ENCODE peak calls at places on chromosome 3, in seven cellular contexts. P is fibroblast of lung, G is endothelial cell, X is HTR-8/SVneo, S is NCI-H774, I is HT-29, K is HEK293T. Y is an unnamed sample.
A peak's percentile ranks its signal among the peaks of the same experiment; 100 is the strongest.

GRCh38 chr3:36362216-36362615 is 18.1 kb upstream of the STAC start:
- DNase-seq in P (no peak), G (no peak), X (no peak), S (no peak), I (no peak), K (no peak), Y (no peak)

GRCh38 chr3:190972840-190973270 is 110.4 kb upstream of the GMNC start:
- DNase-seq in P (peak; percentile 5), G (no peak), X (no peak), S (no peak), I (no peak), K (peak; percentile 32), Y (no peak)

GRCh38 chr3:160448845-160449659 is 534 bp downstream of the TRIM59 start:
- DNase-seq in P (peak; percentile 67), G (no peak), X (no peak), S (peak; percentile 42), I (no peak), K (no peak), Y (no peak)

GRCh38 chr3:156233875-156234274 is 113.5 kb downstream of the KCNAB1 start:
- DNase-seq in P (no peak), G (no peak), X (peak; percentile 8), S (no peak), I (no peak), K (no peak), Y (no peak)

GRCh38 chr3:149536429-149536828 is 61.9 kb downstream of the TM4SF4 start:
- DNase-seq in P (peak; percentile 39), G (no peak), X (no peak), S (peak; percentile 55), I (no peak), K (no peak), Y (no peak)

GRCh38 chr3:50295553-50296166 is 3.4 kb upstream of the IFRD2 start:
- DNase-seq in P (no peak), G (no peak), X (no peak), S (no peak), I (no peak), K (no peak), Y (no peak)

GRCh38 chr3:172171396-172172075 is 132.2 kb downstream of the FNDC3B start:
- DNase-seq in P (no peak), G (no peak), X (no peak), S (no peak), I (no peak), K (no peak), Y (no peak)

GRCh38 chr3:34382859-34383258 is 584.4 kb downstream of the PDCD6IP start:
- DNase-seq in P (no peak), G (no peak), X (no peak), S (peak; percentile 44), I (no peak), K (no peak), Y (no peak)

GRCh38 chr3:45549961-45550360 is 44.6 kb upstream of the LIMD1 start:
- DNase-seq in P (no peak), G (no peak), X (no peak), S (no peak), I (no peak), K (no peak), Y (no peak)

GRCh38 chr3:30655187-30655812 is 48.9 kb downstream of the TGFBR2 start:
- DNase-seq in P (no peak), G (no peak), X (no peak), S (no peak), I (no peak), K (no peak), Y (no peak)

GRCh38 chr3:65545429-65545828 is 493.3 kb downstream of the MAGI1 start:
- DNase-seq in P (peak; percentile 51), G (no peak), X (no peak), S (no peak), I (no peak), K (no peak), Y (no peak)

GRCh38 chr3:184354121-184354728 is 7.2 kb downstream of the CLCN2 start:
- DNase-seq in P (peak; percentile 35), G (peak; percentile 74), X (no peak), S (no peak), I (peak; percentile 56), K (peak; percentile 62), Y (no peak)

GRCh38 chr3:10253731-10254130 is 5.5 kb downstream of the TATDN2 start:
- DNase-seq in P (no peak), G (no peak), X (no peak), S (no peak), I (no peak), K (no peak), Y (no peak)

GRCh38 chr3:127777861-127778711 is 44.2 kb downstream of the MGLL start:
- DNase-seq in P (no peak), G (no peak), X (no peak), S (no peak), I (no peak), K (no peak), Y (no peak)

GRCh38 chr3:194572944-194573491 is 60.2 kb downstream of the TMEM44 start:
- DNase-seq in P (no peak), G (no peak), X (no peak), S (no peak), I (no peak), K (no peak), Y (no peak)

GRCh38 chr3:160885791-160886286 is 129.8 kb downstream of the PPM1L start:
- DNase-seq in P (peak; percentile 92), G (no peak), X (no peak), S (no peak), I (no peak), K (peak; percentile 49), Y (peak; percentile 75)

GRCh38 chr3:129576514-129577345 is 29.7 kb downstream of the PLXND1 start:
- DNase-seq in P (no peak), G (no peak), X (no peak), S (peak; percentile 70), I (peak; percentile 42), K (no peak), Y (no peak)

GRCh38 chr3:42507751-42508335 is 5.4 kb downstream of the VIPR1 start:
- DNase-seq in P (no peak), G (no peak), X (no peak), S (no peak), I (no peak), K (no peak), Y (no peak)

GRCh38 chr3:8186213-8186612 is 315.4 kb upstream of the LMCD1 start:
- DNase-seq in P (no peak), G (no peak), X (no peak), S (no peak), I (no peak), K (no peak), Y (no peak)

GRCh38 chr3:144107923-144108322 is 136.3 kb downstream of the DIPK2A start:
- DNase-seq in P (no peak), G (no peak), X (no peak), S (peak; percentile 15), I (no peak), K (no peak), Y (no peak)

GRCh38 chr3:196431193-196432136 is 762 bp downstream of the UBXN7 start:
- DNase-seq in P (peak; percentile 66), G (peak; percentile 36), X (peak; percentile 54), S (no peak), I (peak; percentile 45), K (peak; percentile 23), Y (peak; percentile 26)

GRCh38 chr3:128585974-128586373 is 64.6 kb downstream of the RPN1 start:
- DNase-seq in P (peak; percentile 17), G (no peak), X (no peak), S (no peak), I (peak; percentile 54), K (no peak), Y (no peak)

GRCh38 chr3:157493627-157494550 is 9.3 kb downstream of the VEPH1 start:
- DNase-seq in P (peak; percentile 85), G (no peak), X (no peak), S (peak; percentile 18), I (peak; percentile 72), K (peak; percentile 17), Y (no peak)

GRCh38 chr3:161567962-161568361 is 71.4 kb downstream of the OTOL1 start:
- DNase-seq in P (peak; percentile 64), G (no peak), X (no peak), S (no peak), I (no peak), K (no peak), Y (no peak)

GRCh38 chr3:109224333-109224732 is 87.8 kb downstream of the C3orf85 start:
- DNase-seq in P (no peak), G (peak; percentile 7), X (no peak), S (no peak), I (peak; percentile 69), K (peak; percentile 8), Y (no peak)